ENCODE peak calls at places on chromosomes 16 and 17, in six cellular contexts. E, P, F, H, N and D are unnamed samples.

GRCh38 chr17:41367426-41368075 is 2.1 kb downstream of the KRT33B start:
- DNase-seq in E (no peak), P (peak), F (no peak), H (no peak), N (peak), D (peak)

GRCh38 chr17:58264407-58265103 is 16.2 kb downstream of the MPO start:
- DNase-seq in E (no peak), P (no peak), F (no peak), H (no peak), N (no peak), D (no peak)

GRCh38 chr16:79146-80054 is 1.4 kb downstream of the MPG start:
- DNase-seq in E (no peak), P (peak), F (no peak), H (no peak), N (peak), D (no peak)

GRCh38 chr17:70539172-70539924 is 370.0 kb downstream of the KCNJ2 start:
- DNase-seq in E (no peak), P (no peak), F (no peak), H (no peak), N (no peak), D (no peak)

GRCh38 chr17:56809106-56809819 is 24.5 kb downstream of the C17orf67 start:
- DNase-seq in E (no peak), P (no peak), F (no peak), H (no peak), N (no peak), D (no peak)

GRCh38 chr17:44636562-44636961 is 19.7 kb upstream of the MEIOC start:
- DNase-seq in E (no peak), P (peak), F (peak), H (no peak), N (peak), D (peak)

GRCh38 chr17:8120520-8121443 is 2.5 kb upstream of the ALOXE3 start:
- DNase-seq in E (no peak), P (peak), F (no peak), H (no peak), N (peak), D (no peak)

GRCh38 chr16:71426069-71426879 is 15.6 kb downstream of the TLE7 start:
- DNase-seq in E (no peak), P (peak), F (peak), H (no peak), N (peak), D (peak)

GRCh38 chr17:82698974-82699442 is 510 bp upstream of the RAB40B start:
- DNase-seq in E (no peak), P (no peak), F (no peak), H (no peak), N (no peak), D (no peak)

GRCh38 chr16:87740441-87740840 is 25.3 kb downstream of the KLHDC4 start:
- DNase-seq in E (no peak), P (peak), F (peak), H (no peak), N (no peak), D (peak)

GRCh38 chr17:50339381-50339780 is 6.5 kb upstream of the XYLT2 start:
- DNase-seq in E (no peak), P (no peak), F (no peak), H (no peak), N (no peak), D (no peak)

GRCh38 chr17:44309472-44309871 is 1.1 kb downstream of the RUNDC3A start:
- DNase-seq in E (no peak), P (no peak), F (no peak), H (no peak), N (no peak), D (no peak)

GRCh38 chr16:88534731-88535141 is 35.5 kb upstream of the ZC3H18 start:
- DNase-seq in E (no peak), P (peak), F (no peak), H (no peak), N (peak), D (no peak)

GRCh38 chr17:1422907-1423306 is 22.9 kb upstream of the YWHAE start:
- DNase-seq in E (no peak), P (peak), F (peak), H (peak), N (peak), D (peak)

GRCh38 chr17:37813753-37814152 is 68.9 kb upstream of the HNF1B start:
- DNase-seq in E (no peak), P (peak), F (peak), H (no peak), N (peak), D (peak)

GRCh38 chr16:67237396-67238277 is 9.6 kb downstream of the FHOD1 start:
- DNase-seq in E (no peak), P (no peak), F (no peak), H (no peak), N (no peak), D (no peak)

GRCh38 chr16:51982715-51983680 is 563.9 kb downstream of the TOX3 start:
- DNase-seq in E (no peak), P (peak), F (peak), H (no peak), N (peak), D (peak)

GRCh38 chr17:38590988-38591758 is 14.6 kb downstream of the SRCIN1 start:
- DNase-seq in E (no peak), P (no peak), F (no peak), H (no peak), N (no peak), D (no peak)

GRCh38 chr16:82653550-82654511 is 27.1 kb downstream of the CDH13 start:
- DNase-seq in E (no peak), P (peak), F (peak), H (no peak), N (peak), D (peak)

GRCh38 chr17:5883775-5884665 is 186.2 kb upstream of the WSCD1 start:
- DNase-seq in E (no peak), P (no peak), F (no peak), H (no peak), N (no peak), D (no peak)

GRCh38 chr17:37131064-37131463 is 182.3 kb downstream of the AATF start:
- DNase-seq in E (no peak), P (peak), F (no peak), H (no peak), N (no peak), D (no peak)

GRCh38 chr17:26792486-26792885 is 501.4 kb upstream of the WSB1 start:
- DNase-seq in E (no peak), P (peak), F (peak), H (no peak), N (peak), D (no peak)

GRCh38 chr17:77011173-77012011 is 129.4 kb upstream of the SEC14L1 start:
- DNase-seq in E (no peak), P (peak), F (peak), H (no peak), N (peak), D (no peak)

GRCh38 chr16:88602091-88602490 is 31.9 kb downstream of the ZC3H18 start:
- DNase-seq in E (no peak), P (no peak), F (no peak), H (no peak), N (no peak), D (no peak)

GRCh38 chr17:43456661-43457361 is 27.0 kb upstream of the DHX8 start:
- DNase-seq in E (peak), P (peak), F (no peak), H (no peak), N (peak), D (no peak)

GRCh38 chr17:45092932-45093430 is 31.9 kb downstream of the NMT1 start:
- DNase-seq in E (peak), P (peak), F (peak), H (peak), N (peak), D (peak)

GRCh38 chr16:1288813-1289479 is 20.5 kb upstream of the UBE2I start:
- DNase-seq in E (no peak), P (no peak), F (no peak), H (no peak), N (no peak), D (no peak)

GRCh38 chr17:81002409-81003361 is 11.0 kb downstream of the CHMP6 start:
- DNase-seq in E (no peak), P (peak), F (no peak), H (no peak), N (peak), D (no peak)

GRCh38 chr16:86517652-86518258 is 7.4 kb downstream of the FOXF1 start:
- DNase-seq in E (peak), P (peak), F (peak), H (no peak), N (peak), D (no peak)

GRCh38 chr16:19840524-19841110 is 44.0 kb downstream of the GPRC5B start:
- DNase-seq in E (no peak), P (no peak), F (no peak), H (no peak), N (no peak), D (no peak)

GRCh38 chr17:37701424-37702020 is 43.3 kb downstream of the HNF1B start:
- DNase-seq in E (no peak), P (no peak), F (no peak), H (no peak), N (peak), D (no peak)

GRCh38 chr17:67594115-67594878 is 123.4 kb upstream of the NOL11 start:
- DNase-seq in E (no peak), P (no peak), F (no peak), H (no peak), N (no peak), D (no peak)

GRCh38 chr17:30031214-30031869 is 85.3 kb upstream of the NSRP1 start:
- DNase-seq in E (no peak), P (no peak), F (no peak), H (no peak), N (no peak), D (no peak)

GRCh38 chr16:19850131-19850817 is 34.4 kb downstream of the GPRC5B start:
- DNase-seq in E (no peak), P (no peak), F (no peak), H (no peak), N (no peak), D (no peak)

GRCh38 chr17:74775409-74776043 is 619 bp downstream of the NAT9 start:
- DNase-seq in E (no peak), P (no peak), F (no peak), H (no peak), N (no peak), D (no peak)

GRCh38 chr17:27797390-27798091 is 2.8 kb downstream of the NOS2 start:
- DNase-seq in E (no peak), P (no peak), F (no peak), H (no peak), N (no peak), D (no peak)

GRCh38 chr17:58541249-58541648 is 26.8 kb upstream of the MTMR4 start:
- DNase-seq in E (no peak), P (no peak), F (no peak), H (no peak), N (no peak), D (no peak)

GRCh38 chr17:43662432-43663141 is 865 bp upstream of the MEOX1 start:
- DNase-seq in E (no peak), P (no peak), F (no peak), H (no peak), N (no peak), D (no peak)

GRCh38 chr17:920190-920589 is 59.4 kb downstream of the NXN start:
- DNase-seq in E (no peak), P (no peak), F (no peak), H (no peak), N (no peak), D (no peak)

GRCh38 chr16:75304521-75305363 is 53.3 kb upstream of the BCAR1 start:
- DNase-seq in E (no peak), P (peak), F (peak), H (peak), N (peak), D (peak)
- H3K4me3 ChIP-seq in E (no peak), P (no peak), F (no peak), H (peak), N (no peak), D (no peak)

GRCh38 chr16:3022208-3022696 is 1.5 kb downstream of the HCFC1R1 start:
- DNase-seq in E (peak), P (peak), F (peak), H (peak), N (peak), D (peak)
- TF ChIP-seq CTCF in E (no peak), P (no peak), F (no peak), H (no peak), N (no peak), D (no peak)

DNA sequence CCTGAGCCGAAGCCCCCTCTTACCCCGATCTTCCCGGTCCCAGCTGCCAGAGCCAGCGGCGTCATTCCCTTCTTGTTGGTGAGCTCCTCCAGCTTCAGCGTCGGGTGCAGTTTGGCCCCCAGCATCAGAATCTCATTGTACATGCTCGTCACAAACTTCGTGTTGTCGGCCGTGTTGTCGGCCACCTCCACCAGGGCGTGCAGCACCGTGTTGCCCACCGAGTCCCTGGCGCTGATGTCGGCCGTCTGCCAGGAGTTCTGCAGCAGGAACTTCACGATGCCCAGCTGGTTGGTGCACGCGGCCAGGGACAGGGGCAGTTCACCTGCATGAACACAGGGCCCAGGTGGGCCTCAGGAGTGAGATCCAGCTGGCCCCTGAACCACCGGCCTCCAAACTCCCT is 19.4 kb downstream of the TRPV1 start:
- DNase-seq in E (no peak), P (no peak), F (no peak), H (no peak), N (no peak), D (no peak)
- H3K4me3 ChIP-seq in E (no peak), P (no peak), F (no peak), H (no peak), N (no peak), D (no peak)

GRCh38 chr17:72022328-72022727 is 98.5 kb upstream of the SOX9 start:
- DNase-seq in E (no peak), P (no peak), F (no peak), H (no peak), N (no peak), D (no peak)

GRCh38 chr17:72024457-72024856 is 96.4 kb upstream of the SOX9 start:
- DNase-seq in E (no peak), P (no peak), F (no peak), H (no peak), N (no peak), D (no peak)

GRCh38 chr17:72021417-72022041 is 99.3 kb upstream of the SOX9 start:
- DNase-seq in E (no peak), P (no peak), F (no peak), H (no peak), N (no peak), D (no peak)

GRCh38 chr17:72030067-72030899 is 90.5 kb upstream of the SOX9 start:
- DNase-seq in E (no peak), P (peak), F (peak), H (no peak), N (peak), D (no peak)

GRCh38 chr17:72025113-72025512 is 95.7 kb upstream of the SOX9 start:
- DNase-seq in E (no peak), P (no peak), F (no peak), H (no peak), N (no peak), D (no peak)
- TF ChIP-seq CTCF in E (no peak), P (no peak), F (no peak), H (no peak), N (no peak), D (no peak)

DNA sequence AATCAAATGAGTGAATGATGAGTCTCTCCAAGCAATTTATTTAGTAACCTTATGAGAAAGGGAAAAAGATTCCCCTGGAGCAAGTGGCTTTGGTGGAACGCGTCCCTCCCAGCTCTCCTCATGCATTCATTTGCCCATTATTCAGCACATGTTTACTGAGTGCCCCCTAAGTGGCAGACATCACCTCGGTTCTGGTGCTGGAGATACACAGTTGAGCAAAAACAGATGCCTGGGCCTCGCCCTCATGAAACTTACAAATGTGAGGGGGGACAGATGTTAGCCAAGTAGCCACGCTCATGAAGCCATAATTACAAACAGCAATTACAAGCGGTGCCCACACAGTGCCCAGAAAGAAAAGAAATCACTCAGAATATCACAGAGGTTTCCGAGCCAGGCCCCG is 45.1 kb upstream of the CIBAR2 start:
- DNase-seq in E (no peak), P (no peak), F (no peak), H (no peak), N (no peak), D (no peak)
- H3K4me3 ChIP-seq in E (no peak), P (no peak), F (no peak), H (peak), N (no peak), D (no peak)

GRCh38 chr16:30805370-30806169 is 18.6 kb upstream of the ZNF629 start:
- DNase-seq in E (peak), P (peak), F (no peak), H (peak), N (peak), D (no peak)
- TF ChIP-seq CTCF in E (no peak), P (no peak), F (no peak), H (no peak), N (no peak), D (no peak)